ENCODE peak calls at places on chromosomes 12 and 14, in six cellular contexts. U is fibroblast of lung, A is choroid plexus epithelial cell, C is RWPE1, H is fibroblast of pulmonary artery, T is AG09309. G is an unnamed sample.

GRCh38 chr14:105473033-105473676 is 1.5 kb upstream of the CRIP2 start:
- DNase-seq in U (no peak), A (no peak), T (no peak), C (no peak), H (no peak), G (peak; percentile 66)

GRCh38 chr12:113385282-113385882 is 18.3 kb downstream of the SDS start:
- DNase-seq in U (no peak), A (no peak), H (no peak), T (no peak), C (no peak), G (no peak)

GRCh38 chr12:64633940-64634337 is 23.6 kb downstream of the RASSF3 start:
- DNase-seq in U (peak; percentile 79), T (no peak), A (peak; percentile 73), C (no peak), H (peak; percentile 74), G (peak; percentile 84)

GRCh38 chr12:17971850-17972249 is 118.1 kb downstream of the RERGL start:
- DNase-seq in A (no peak), H (no peak), C (no peak), T (no peak), U (no peak), G (no peak)

GRCh38 chr14:54138354-54139038 is 181.9 kb upstream of the BMP4 start:
- DNase-seq in A (no peak), T (no peak), C (no peak), U (peak; percentile 24), H (no peak), G (no peak)

GRCh38 chr12:121942145-121942718 is 23.8 kb downstream of the CFAP251 start:
- DNase-seq in T (no peak), C (peak; percentile 72), A (peak; percentile 60), H (peak; percentile 70), U (peak; percentile 86), G (no peak)

GRCh38 chr14:23351681-23352505 is 794 bp downstream of the SLC22A17 start:
- DNase-seq in H (no peak), T (no peak), A (no peak), C (no peak), U (no peak), G (no peak)

GRCh38 chr12:7190268-7191055 is 976 bp downstream of the PEX5 start:
- DNase-seq in C (peak; percentile 10), H (peak; percentile 14), U (peak; percentile 11), A (no peak), T (no peak), G (peak; percentile 14)

GRCh38 chr12:75854681-75855309 is 176.8 kb downstream of the PHLDA1 start:
- DNase-seq in T (peak; percentile 48), C (no peak), H (peak; percentile 75), U (peak; percentile 70), A (no peak), G (no peak)

GRCh38 chr14:54252072-54252730 is 144.6 kb upstream of the CDKN3 start:
- DNase-seq in U (peak; percentile 40), H (peak; percentile 59), T (peak; percentile 40), A (peak; percentile 78), C (peak; percentile 82), G (peak; percentile 66)

GRCh38 chr12:47856721-47857575 is 37.2 kb upstream of the HDAC7 start:
- DNase-seq in H (no peak), C (no peak), T (no peak), U (no peak), A (no peak), G (no peak)

GRCh38 chr12:89661706-89662330 is 46.8 kb downstream of the ATP2B1 start:
- DNase-seq in T (no peak), H (no peak), C (no peak), A (no peak), U (no peak), G (no peak)

GRCh38 chr12:116202433-116202832 is 75.1 kb downstream of the MED13L start:
- DNase-seq in U (peak; percentile 18), C (no peak), A (peak; percentile 59), H (no peak), T (no peak), G (no peak)

GRCh38 chr12:79983492-79983891 is 48.6 kb upstream of the PPP1R12A start:
- DNase-seq in C (peak; percentile 86), A (peak; percentile 21), T (peak; percentile 92), H (peak; percentile 51), U (peak; percentile 63), G (no peak)

GRCh38 chr12:107400686-107401447 is 284.7 kb upstream of the PWP1 start:
- DNase-seq in T (peak; percentile 47), U (peak; percentile 27), C (no peak), H (peak; percentile 79), A (peak; percentile 90), G (no peak)

GRCh38 chr14:21044106-21044618 is 2.0 kb downstream of the RNASE7 start:
- DNase-seq in H (no peak), U (no peak), T (no peak), A (no peak), C (no peak), G (no peak)

GRCh38 chr14:95317817-95318343 is 1.8 kb downstream of the CLMN start:
- DNase-seq in T (no peak), H (no peak), U (no peak), A (no peak), C (no peak), G (no peak)

GRCh38 chr12:91219511-91219910 is 36.9 kb upstream of the DCN start:
- DNase-seq in C (no peak), H (peak; percentile 81), U (peak; percentile 37), T (peak; percentile 69), A (peak; percentile 24), G (no peak)

GRCh38 chr12:53379389-53380103 is 430 bp upstream of the SP1 start:
- DNase-seq in U (peak; percentile 100), H (peak; percentile 100), C (peak; percentile 98), T (peak; percentile 100), A (peak; percentile 100), G (peak; percentile 95)

GRCh38 chr12:53380104-53380796 is at the start of gene SP1:
- DNase-seq in C (peak; percentile 87), H (peak; percentile 95), A (peak; percentile 97), U (peak; percentile 94), T (peak; percentile 70), G (peak; percentile 89)

GRCh38 chr12:53380797-53381738 is 1.1 kb downstream of the SP1 start:
- DNase-seq in U (peak; percentile 65), C (no peak), H (peak; percentile 61), T (no peak), A (peak; percentile 64), G (no peak)

GRCh38 chr12:53383258-53383657 is 3.3 kb downstream of the SP1 start:
- DNase-seq in U (no peak), T (no peak), C (no peak), A (no peak), H (no peak), G (no peak)

DNA sequence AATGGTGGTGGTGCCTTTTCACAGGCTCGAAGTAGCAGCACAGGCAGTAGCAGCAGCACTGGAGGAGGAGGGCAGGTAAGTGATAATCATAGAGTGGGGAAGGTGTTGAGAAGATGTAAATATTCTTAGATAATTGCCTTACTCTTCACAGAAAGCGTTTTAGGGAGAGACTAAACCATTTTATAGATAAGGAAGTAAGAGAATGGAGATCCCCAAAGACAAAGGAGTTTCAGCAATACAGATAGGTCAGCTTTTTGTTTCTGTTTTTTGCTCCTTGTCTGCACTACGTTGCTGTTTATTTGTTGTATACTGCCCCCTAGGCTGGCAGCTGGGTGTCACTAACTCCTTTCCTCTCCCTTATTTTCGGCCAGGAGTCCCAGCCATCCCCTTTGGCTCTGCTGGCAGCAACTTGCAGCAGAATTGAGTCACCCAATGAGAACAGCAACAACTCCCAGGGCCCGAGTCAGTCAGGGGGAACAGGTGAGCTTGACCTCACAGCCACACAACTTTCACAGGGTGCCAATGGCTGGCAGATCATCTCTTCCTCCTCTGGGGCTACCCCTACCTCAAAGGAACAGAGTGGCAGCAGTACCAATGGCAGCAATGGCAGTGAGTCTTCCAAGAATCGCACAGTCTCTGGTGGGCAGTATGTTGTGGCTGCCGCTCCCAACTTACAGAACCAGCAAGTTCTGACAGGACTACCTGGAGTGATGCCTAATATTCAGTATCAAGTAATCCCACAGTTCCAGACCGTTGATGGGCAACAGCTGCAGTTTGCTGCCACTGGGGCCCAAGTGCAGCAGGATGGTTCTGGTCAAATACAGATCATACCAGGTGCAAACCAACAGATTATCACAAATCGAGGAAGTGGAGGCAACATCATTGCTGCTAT is 2.0 kb downstream of the SP1 start:
- DNase-seq in H (peak; percentile 80), A (peak; percentile 67), T (no peak), C (peak; percentile 67), U (peak; percentile 73), G (peak; percentile 49)
- TF ChIP-seq CTCF in H (peak; percentile 49), A (peak; percentile 51), T (peak; percentile 56), C (peak; percentile 66), U (peak; percentile 53), G (no peak)

DNA sequence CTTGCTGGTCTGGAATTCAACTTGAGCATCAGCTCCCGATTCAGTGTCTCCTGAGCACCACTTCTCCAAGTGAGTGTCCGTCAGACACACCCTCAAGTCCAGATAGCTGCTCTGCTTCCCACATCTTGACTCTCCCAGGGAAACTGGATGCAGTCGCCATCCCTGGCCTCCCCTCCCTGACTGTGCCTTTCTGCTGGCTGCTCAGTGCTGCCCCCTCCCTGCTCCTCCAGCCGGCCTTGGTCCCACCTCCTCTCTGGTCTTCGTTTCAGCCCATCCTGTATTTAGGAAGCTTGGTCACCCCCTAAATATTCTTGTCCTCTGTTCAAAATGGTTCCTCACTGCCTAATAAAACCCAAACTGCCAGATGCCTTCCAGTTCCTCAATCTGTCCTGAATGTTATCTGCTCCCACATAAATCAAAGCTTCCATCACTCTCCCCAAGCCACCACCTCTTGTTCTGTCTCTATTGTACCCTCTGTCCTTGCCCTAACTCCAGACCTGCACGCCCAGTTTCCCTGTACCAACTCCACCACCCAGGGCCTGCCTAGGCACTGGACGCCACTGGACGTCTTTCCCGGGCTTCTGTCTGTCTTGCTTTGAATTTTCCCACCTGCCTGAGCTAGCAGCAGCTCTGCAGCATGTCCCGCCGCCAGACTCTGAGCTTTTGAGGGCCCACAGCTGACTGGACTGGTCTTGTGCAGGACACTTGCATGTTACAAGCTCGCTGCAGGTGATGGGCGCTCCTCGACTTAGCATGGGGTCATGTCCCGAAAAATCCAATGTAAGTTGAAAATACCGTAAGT is 33.8 kb downstream of the CCDC92 start:
- DNase-seq in A (peak; percentile 14), H (no peak), U (no peak), C (no peak), T (no peak), G (peak; percentile 26)
- TF ChIP-seq CTCF in A (peak; percentile 58), H (peak; percentile 37), U (peak; percentile 42), C (no peak), T (peak; percentile 38), G (no peak)

DNA sequence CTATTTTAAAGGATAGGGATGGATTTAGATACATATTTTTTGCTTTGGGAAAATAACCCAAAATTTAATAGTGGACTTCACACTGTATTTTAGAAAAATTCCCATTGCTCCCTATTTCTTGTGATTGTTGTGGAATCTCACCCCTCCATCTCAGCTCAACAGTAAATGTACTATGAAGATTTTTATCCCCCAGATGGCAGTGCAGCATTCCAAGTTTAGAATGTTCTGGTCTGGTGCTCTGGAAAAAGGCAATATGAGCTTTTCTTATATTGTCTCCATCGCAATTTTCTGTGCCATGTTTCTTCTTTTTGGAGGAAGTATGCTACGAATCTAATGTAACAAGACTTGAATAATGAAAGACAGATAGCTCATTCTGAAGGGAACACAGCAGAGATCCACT is 471.7 kb upstream of the SYT1 start:
- DNase-seq in U (peak; percentile 62), A (peak; percentile 73), T (no peak), C (no peak), H (peak; percentile 46), G (no peak)
- TF ChIP-seq CTCF in U (peak; percentile 40), A (peak; percentile 65), T (peak; percentile 23), C (no peak), H (peak; percentile 13), G (no peak)

DNA sequence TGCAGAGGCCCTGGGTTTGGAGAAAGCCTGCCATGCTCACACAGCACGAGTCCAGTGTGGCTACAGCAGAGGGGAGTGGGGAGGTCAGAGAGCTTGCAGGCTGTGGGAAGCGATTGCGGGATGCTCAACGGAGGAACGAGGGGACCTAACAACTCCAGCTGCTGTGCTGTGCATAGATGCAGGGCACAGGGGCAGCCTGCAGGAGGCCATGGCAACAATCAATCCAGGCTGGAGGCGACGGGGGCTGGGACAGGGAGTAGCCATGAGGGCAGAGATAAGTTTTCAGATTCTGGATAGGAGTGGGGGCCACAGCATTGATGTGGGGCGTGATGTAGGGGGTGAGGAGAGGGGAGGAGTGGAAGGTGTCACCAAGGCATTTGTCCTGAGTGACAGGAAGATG is 20.6 kb downstream of the FAIM2 start:
- DNase-seq in H (no peak), U (no peak), C (no peak), T (no peak), A (no peak), G (no peak)
- TF ChIP-seq CTCF in H (no peak), U (no peak), C (no peak), T (no peak), A (no peak), G (no peak)

G was measured in Calu3.